ENCODE peak calls at places on chromosomes 1 and 21, in four cellular contexts. K, P, J and U are unnamed samples.

GRCh38 chr1:8555582-8555981 is 237.7 kb downstream of the SLC45A1 start:
- DNase-seq in K (no peak), P (no peak), J (no peak), U (no peak)

GRCh38 chr21:41604583-41605041 is 96.7 kb upstream of the TMPRSS2 start:
- DNase-seq in K (peak), P (no peak), J (no peak), U (no peak)

GRCh38 chr1:202584707-202585590 is 125.3 kb downstream of the SYT2 start:
- DNase-seq in K (no peak), P (no peak), J (no peak), U (no peak)

GRCh38 chr1:115668579-115668978 is 26.8 kb downstream of the VANGL1 start:
- DNase-seq in K (peak), P (no peak), J (no peak), U (peak)

GRCh38 chr1:100950776-100951175 is 54.9 kb downstream of the SLC30A7 start:
- DNase-seq in K (peak), P (no peak), J (no peak), U (no peak)

GRCh38 chr1:10494754-10495474 is 20.2 kb downstream of the PEX14 start:
- DNase-seq in K (peak), P (peak), J (peak), U (peak)

GRCh38 chr1:5769146-5769545 is 223.1 kb downstream of the NPHP4 start:
- DNase-seq in K (no peak), P (no peak), J (no peak), U (no peak)

GRCh38 chr1:107865627-107866026 is 99.4 kb downstream of the VAV3 start:
- DNase-seq in K (no peak), P (no peak), J (no peak), U (no peak)

GRCh38 chr1:211371406-211372105 is 44.9 kb downstream of the TRAF5 start:
- DNase-seq in K (peak), P (no peak), J (no peak), U (no peak)

GRCh38 chr1:195243492-195243891 is 1364.7 kb downstream of the KCNT2 start:
- DNase-seq in K (no peak), P (no peak), J (no peak), U (no peak)

GRCh38 chr1:220528679-220529529 is 968 bp downstream of the MARK1 start:
- DNase-seq in K (no peak), P (no peak), J (no peak), U (peak)

GRCh38 chr1:174243451-174244000 is 84.2 kb downstream of the RABGAP1L start:
- DNase-seq in K (no peak), P (no peak), J (no peak), U (no peak)

GRCh38 chr1:185520188-185520935 is 203.3 kb upstream of the IVNS1ABP start:
- DNase-seq in K (peak), P (no peak), J (no peak), U (no peak)

GRCh38 chr1:64080947-64081562 is 122.4 kb upstream of the UBE2U start:
- DNase-seq in K (peak), P (no peak), J (no peak), U (peak)

GRCh38 chr1:87880747-87881133 is 552.1 kb downstream of the LMO4 start:
- DNase-seq in K (peak), P (no peak), J (no peak), U (no peak)

GRCh38 chr1:38817958-38818705 is 41.4 kb downstream of the RRAGC start:
- DNase-seq in K (no peak), P (peak), J (peak), U (peak)